ENCODE peak calls at places on chromosomes 16 and 17, in four cellular contexts. G, S, B and L are unnamed samples.

GRCh38 chr16:66928702-66929388 is 3.5 kb upstream of the RRAD start:
- DNase-seq in S (peak), G (peak), B (no peak), L (no peak)

GRCh38 chr16:86988920-86989715 is 328.1 kb downstream of the C16orf95 start:
- DNase-seq in B (no peak), G (no peak), S (no peak), L (no peak)

GRCh38 chr16:89331371-89332109 is 114.0 kb downstream of the ZNF778 start:
- DNase-seq in G (no peak), B (no peak), S (no peak), L (no peak)

GRCh38 chr16:5328546-5328945 is 231.0 kb upstream of the EEF2KMT start:
- DNase-seq in B (no peak), G (no peak), S (no peak), L (no peak)

GRCh38 chr16:4733211-4733742 is 794 bp downstream of the ANKS3 start:
- DNase-seq in S (no peak), B (no peak), G (no peak), L (no peak)

GRCh38 chr17:7549401-7550055 is 670 bp downstream of the TNFSF12 start:
- DNase-seq in B (no peak), S (no peak), G (peak), L (no peak)

GRCh38 chr16:85334718-85335583 is 222.7 kb upstream of the CIBAR2 start:
- DNase-seq in B (no peak), G (peak), S (no peak), L (peak)

GRCh38 chr17:32746698-32747097 is 130.2 kb downstream of the MYO1D start:
- DNase-seq in G (no peak), B (no peak), S (peak), L (no peak)